ENCODE peak calls at places on chromosomes 4 and X, in five cellular contexts. G is MM.1S, J is HCT116, H is SK-N-SH, P is OCI-LY7. W is an unnamed sample. For H3K4me1 and H3K9me2, the result is how much of the 10 kb centered on the place peaks cover.

GRCh38 chrX:121283921-121284320 is 236.5 kb downstream of the GLUD2 start:
- DNase-seq in P (no peak), J (no peak), G (no peak), H (no peak), W (no peak)

GRCh38 chr4:8346838-8347605 is 77.5 kb downstream of the HTRA3 start:
- DNase-seq in H (peak), P (no peak), J (no peak), G (no peak), W (no peak)

GRCh38 chr4:73133784-73134183 is 64.3 kb upstream of the COX18 start:
- DNase-seq in H (no peak), P (no peak), J (no peak), G (no peak), W (no peak)

GRCh38 chr4:6011686-6012085 is 6.5 kb downstream of the C4orf50 start:
- DNase-seq in G (no peak), J (no peak), P (no peak), H (peak), W (no peak)

GRCh38 chrX:66255359-66255967 is 91.4 kb downstream of the HEPH start:
- DNase-seq in J (no peak), P (no peak), H (no peak), G (no peak), W (no peak)

GRCh38 chr4:17561195-17561909 is 15.6 kb upstream of the LAP3 start:
- DNase-seq in J (no peak), H (peak), G (no peak), P (no peak), W (no peak)

GRCh38 chr4:71711044-71711984 is 72.6 kb downstream of the GC start:
- DNase-seq in H (no peak), G (no peak), J (no peak), P (no peak), W (no peak)

GRCh38 chr4:41644288-41644914 is 104.1 kb downstream of the PHOX2B start:
- DNase-seq in H (peak), G (no peak), J (no peak), P (no peak), W (peak)

GRCh38 chr4:152784490-152785195 is 4.9 kb downstream of the ARFIP1 start:
- DNase-seq in H (peak), P (peak), G (no peak), J (peak), W (peak)

GRCh38 chrX:130393451-130394074 is 8.1 kb upstream of the GPR119 start:
- DNase-seq in H (peak), G (peak), J (peak), P (peak), W (peak)

GRCh38 chrX:95071052-95071451 is 1397.0 kb downstream of the FAM133A start:
- DNase-seq in P (no peak), H (no peak), J (no peak), G (no peak), W (no peak)

GRCh38 chr4:101018836-101019235 is 328.5 kb downstream of the PPP3CA start:
- DNase-seq in J (no peak), P (peak), G (peak), H (no peak), W (no peak)

GRCh38 chrX:149312936-149313432 is 192.1 kb downstream of the IDS start:
- DNase-seq in J (no peak), G (no peak), H (no peak), P (no peak), W (no peak)

GRCh38 chr4:102263024-102263787 is 82.1 kb downstream of the SLC39A8 start:
- DNase-seq in H (peak), P (peak), J (peak), G (peak), W (peak)

GRCh38 chr4:168711197-168712120 is 214.6 kb downstream of the PALLD start:
- DNase-seq in H (no peak), G (no peak), J (no peak), P (no peak), W (no peak)

GRCh38 chr4:101958547-101958946 is 168.0 kb downstream of the BANK1 start:
- DNase-seq in P (no peak), J (no peak), H (no peak), G (no peak), W (no peak)

GRCh38 chr4:177118596-177118995 is 191.1 kb upstream of the NEIL3 start:
- DNase-seq in P (no peak), G (no peak), H (peak), J (no peak), W (no peak)

GRCh38 chr4:92791876-92792490 is 488.2 kb downstream of the GRID2 start:
- DNase-seq in H (no peak), P (no peak), J (no peak), G (no peak), W (no peak)

GRCh38 chrX:7132335-7133035 is 15.0 kb upstream of the STS start:
- DNase-seq in P (peak), H (no peak), J (peak), G (no peak), W (peak)

GRCh38 chrX:151633157-151633556 is 62.1 kb upstream of the PRRG3 start:
- DNase-seq in P (no peak), J (no peak), G (no peak), H (no peak), W (peak)

GRCh38 chr4:104451573-104451972 is 43.1 kb downstream of the CXXC4 start:
- DNase-seq in H (peak), G (peak), J (no peak), P (no peak), W (peak)

GRCh38 chrX:154519389-154519788 is 3.4 kb upstream of the FAM3A start:
- DNase-seq in G (no peak), H (no peak), J (no peak), P (no peak), W (no peak)

GRCh38 chr4:13980317-13980716 is 352.8 kb upstream of the BOD1L1 start:
- DNase-seq in H (no peak), J (no peak), P (no peak), G (no peak), W (no peak)

GRCh38 chr4:66178901-66179300 is 508.6 kb upstream of the EPHA5 start:
- DNase-seq in H (no peak), G (no peak), J (no peak), P (no peak), W (peak)

GRCh38 chr4:124874172-124874450 is 161.6 kb upstream of the ANKRD50 start:
- DNase-seq in P (no peak), J (no peak), H (no peak), G (no peak), W (no peak)

GRCh38 chr4:7154351-7154981 is 37.9 kb upstream of the SORCS2 start:
- DNase-seq in P (no peak), G (no peak), H (no peak), J (no peak), W (no peak)

GRCh38 chrX:118286066-118286758 is 59.7 kb upstream of the WDR44 start:
- DNase-seq in G (no peak), J (no peak), H (no peak), P (no peak), W (no peak)

GRCh38 chrX:40152173-40152705 is 54.5 kb upstream of the BCOR start:
- DNase-seq in H (peak), G (no peak), P (peak), J (no peak), W (peak)

GRCh38 chr4:7266525-7267292 is 74.4 kb downstream of the SORCS2 start:
- DNase-seq in H (no peak), G (no peak), J (peak), P (no peak), W (peak)

GRCh38 chr4:83109480-83110221 is 4.9 kb downstream of the PLAC8 start:
- DNase-seq in P (peak), J (no peak), G (peak), H (peak), W (peak)

GRCh38 chrX:134836497-134836968 is 154.3 kb upstream of the SMIM10 start:
- DNase-seq in J (peak), H (no peak), P (no peak), G (no peak), W (no peak)

GRCh38 chr4:72900952-72901351 is 168.6 kb downstream of the COX18 start:
- DNase-seq in P (no peak), J (no peak), G (no peak), H (no peak), W (no peak)

GRCh38 chr4:138972956-138973819 is 42.4 kb upstream of the NOCT start:
- DNase-seq in G (no peak), P (no peak), J (no peak), H (no peak), W (peak)

GRCh38 chr4:7771541-7772507 is 167.8 kb downstream of the AFAP1 start:
- DNase-seq in P (no peak), G (peak), H (peak), J (no peak), W (no peak)

GRCh38 chrX:18434896-18435295 is 9.5 kb downstream of the CDKL5 start:
- DNase-seq in J (no peak), P (no peak), G (no peak), H (no peak), W (no peak)

GRCh38 chrX:66021758-66022741 is 17.8 kb downstream of the VSIG4 start:
- DNase-seq in G (no peak), H (no peak), P (no peak), J (no peak), W (no peak)

GRCh38 chr4:139975830-139976272 is 178.1 kb downstream of the MAML3 start:
- DNase-seq in G (no peak), H (no peak), J (no peak), P (peak), W (no peak)

DNA sequence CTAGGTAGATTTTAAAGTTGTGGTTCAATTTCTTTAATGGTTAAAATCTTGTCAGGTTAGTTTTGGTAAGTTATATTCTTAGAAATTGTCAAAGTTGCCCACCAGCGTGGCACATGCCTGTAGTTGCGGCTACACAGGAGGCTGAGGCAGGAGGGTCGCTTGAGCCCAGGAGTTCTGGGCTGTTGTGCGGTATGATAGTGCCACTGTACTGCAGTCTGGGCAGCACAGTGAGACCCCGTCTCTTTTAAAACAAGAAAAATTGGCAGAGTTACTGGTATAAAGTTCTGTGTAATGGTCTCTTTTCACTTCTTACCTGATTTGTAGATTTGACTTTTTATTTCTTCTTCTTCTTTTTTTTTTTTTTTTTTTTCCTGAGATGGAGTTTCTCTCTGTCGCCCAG is 64.4 kb downstream of the FAM193A start:
- DNase-seq in P (no peak), J (no peak), G (no peak), H (no peak), W (no peak)
- H3K4me1 ChIP-seq in P (under half), J (under half), G (under half), H (under half), W (under half)

GRCh38 chr4:40621229-40621591 is 8.5 kb downstream of the RBM47 start:
- DNase-seq in J (no peak), G (peak), P (peak), H (no peak), W (no peak)
- H3K9me2 ChIP-seq in J (under half), G (under half), P (under half), H (under half), W (under half)

GRCh38 chr4:94558392-94558920 is 106.7 kb downstream of the PDLIM5 start:
- DNase-seq in J (no peak), G (no peak), H (no peak), P (no peak), W (no peak)

GRCh38 chr4:94559351-94559806 is 107.6 kb downstream of the PDLIM5 start:
- DNase-seq in P (no peak), G (no peak), J (no peak), H (no peak), W (no peak)

GRCh38 chr4:94562285-94562684 is 110.5 kb downstream of the PDLIM5 start:
- DNase-seq in G (no peak), H (no peak), P (no peak), J (no peak), W (no peak)

GRCh38 chr4:94564252-94564651 is 112.5 kb downstream of the PDLIM5 start:
- DNase-seq in G (no peak), H (no peak), J (no peak), P (no peak), W (peak)

GRCh38 chr4:94561249-94562024 is 109.7 kb downstream of the PDLIM5 start:
- DNase-seq in P (no peak), H (no peak), J (no peak), G (no peak), W (no peak)
- H3K4me1 ChIP-seq in P (under half), H (under half), J (under half), G (under half), W (under half)

GRCh38 chr4:185399466-185399865 is 2.8 kb downstream of the ANKRD37 start:
- DNase-seq in P (peak), H (no peak), G (peak), J (no peak), W (no peak)
- H3K9me2 ChIP-seq in P (under half), H (under half), G (under half), J (under half), W (under half)

GRCh38 chr4:52646096-52646495 is 13.0 kb downstream of the USP46 start:
- DNase-seq in G (no peak), J (no peak), H (no peak), P (no peak), W (no peak)

GRCh38 chr4:52643846-52644245 is 15.3 kb downstream of the USP46 start:
- DNase-seq in J (peak), G (no peak), H (peak), P (no peak), W (no peak)

GRCh38 chr4:52646726-52647125 is 12.4 kb downstream of the USP46 start:
- DNase-seq in J (no peak), H (no peak), G (no peak), P (no peak), W (no peak)

GRCh38 chr4:52643190-52643589 is 15.9 kb downstream of the USP46 start:
- DNase-seq in H (no peak), G (no peak), P (no peak), J (no peak), W (no peak)

DNA sequence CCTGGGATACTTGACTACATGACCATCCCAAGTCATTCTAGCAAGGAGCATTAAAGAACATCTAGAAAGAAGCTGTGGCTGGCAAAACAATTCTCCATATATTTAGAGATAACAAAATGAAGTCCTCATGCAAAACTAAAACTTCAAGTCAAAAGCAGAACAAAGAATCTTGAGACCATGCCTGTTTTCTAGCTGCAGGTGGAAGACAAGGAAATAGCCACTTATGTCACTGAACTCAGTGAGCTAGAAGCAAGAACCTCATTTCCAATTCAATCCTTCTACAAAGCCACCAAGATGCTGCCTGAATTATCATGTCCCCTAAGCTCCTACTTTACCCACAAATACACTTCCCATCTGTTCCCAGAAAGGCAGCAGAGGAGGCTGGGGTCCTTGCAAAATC is 13.8 kb downstream of the USP46 start:
- DNase-seq in J (no peak), G (no peak), P (peak), H (no peak), W (no peak)
- H3K4me1 ChIP-seq in J (half or more), G (under half), P (under half), H (under half), W (half or more)

GRCh38 chrX:20530319-20530979 is 263.7 kb upstream of the RPS6KA3 start:
- DNase-seq in H (peak), G (peak), J (peak), P (peak), W (peak)
- H3K9me2 ChIP-seq in H (under half), G (under half), J (under half), P (under half), W (under half)